ENCODE peak calls at places on chromosomes 6 and 20, in eight cellular contexts. One of them, this sample, is unnamed.

GRCh38 chr20:42150230-42150629 is 532.1 kb upstream of the CHD6 start:
- DNase-seq in right cardiac atrium: no peak
- DNase-seq in T-helper 1 cell: no peak
- DNase-seq in brain microvascular endothelial cell: no peak
- DNase-seq in fibroblast of pulmonary artery: no peak
- DNase-seq in T follicular helper cell: no peak
- DNase-seq in breast epithelium: no peak
- DNase-seq in psoas muscle: no peak
- DNase-seq in this sample: no peak

GRCh38 chr20:24705486-24705885 is 236.1 kb downstream of the SYNDIG1 start:
- DNase-seq in breast epithelium: no peak
- DNase-seq in right cardiac atrium: no peak
- DNase-seq in fibroblast of pulmonary artery: no peak
- DNase-seq in T-helper 1 cell: no peak
- DNase-seq in brain microvascular endothelial cell: no peak
- DNase-seq in T follicular helper cell: no peak
- DNase-seq in psoas muscle: no peak
- DNase-seq in this sample: no peak

GRCh38 chr6:160035693-160036330 is 66.9 kb downstream of the IGF2R start:
- DNase-seq in T follicular helper cell: no peak
- DNase-seq in fibroblast of pulmonary artery: no peak
- DNase-seq in breast epithelium: no peak
- DNase-seq in psoas muscle: no peak
- DNase-seq in right cardiac atrium: peak
- DNase-seq in T-helper 1 cell: no peak
- DNase-seq in brain microvascular endothelial cell: no peak
- DNase-seq in this sample: no peak

GRCh38 chr6:40485795-40486194 is 101.4 kb downstream of the LRFN2 start:
- DNase-seq in brain microvascular endothelial cell: no peak
- DNase-seq in T-helper 1 cell: no peak
- DNase-seq in breast epithelium: no peak
- DNase-seq in psoas muscle: no peak
- DNase-seq in T follicular helper cell: no peak
- DNase-seq in fibroblast of pulmonary artery: no peak
- DNase-seq in right cardiac atrium: no peak
- DNase-seq in this sample: no peak

GRCh38 chr6:30194797-30195690 is 18.2 kb downstream of the TRIM26 start:
- DNase-seq in brain microvascular endothelial cell: no peak
- DNase-seq in breast epithelium: no peak
- DNase-seq in fibroblast of pulmonary artery: no peak
- DNase-seq in psoas muscle: no peak
- DNase-seq in right cardiac atrium: no peak
- DNase-seq in T follicular helper cell: no peak
- DNase-seq in T-helper 1 cell: no peak
- DNase-seq in this sample: no peak

GRCh38 chr6:54737247-54737646 is 109.3 kb upstream of the FAM83B start:
- DNase-seq in fibroblast of pulmonary artery: no peak
- DNase-seq in right cardiac atrium: no peak
- DNase-seq in breast epithelium: no peak
- DNase-seq in psoas muscle: no peak
- DNase-seq in T follicular helper cell: no peak
- DNase-seq in T-helper 1 cell: no peak
- DNase-seq in brain microvascular endothelial cell: no peak
- DNase-seq in this sample: no peak

GRCh38 chr6:33172307-33173227 is 19.7 kb downstream of the COL11A2 start:
- DNase-seq in breast epithelium: no peak
- DNase-seq in T-helper 1 cell: no peak
- DNase-seq in T follicular helper cell: no peak
- DNase-seq in brain microvascular endothelial cell: peak
- DNase-seq in right cardiac atrium: peak
- DNase-seq in psoas muscle: peak
- DNase-seq in fibroblast of pulmonary artery: peak
- DNase-seq in this sample: peak

GRCh38 chr6:30542404-30542725 is 13.9 kb downstream of the GNL1 start:
- DNase-seq in fibroblast of pulmonary artery: no peak
- DNase-seq in T follicular helper cell: peak
- DNase-seq in psoas muscle: no peak
- DNase-seq in brain microvascular endothelial cell: no peak
- DNase-seq in right cardiac atrium: no peak
- DNase-seq in T-helper 1 cell: no peak
- DNase-seq in breast epithelium: no peak
- DNase-seq in this sample: no peak

GRCh38 chr20:38123021-38123587 is 42.0 kb downstream of the TGM2 start:
- DNase-seq in T-helper 1 cell: no peak
- DNase-seq in brain microvascular endothelial cell: no peak
- DNase-seq in fibroblast of pulmonary artery: peak
- DNase-seq in right cardiac atrium: peak
- DNase-seq in T follicular helper cell: no peak
- DNase-seq in psoas muscle: peak
- DNase-seq in breast epithelium: no peak
- DNase-seq in this sample: peak

GRCh38 chr6:151044465-151045441 is 179.3 kb downstream of the MTHFD1L start:
- DNase-seq in psoas muscle: peak
- DNase-seq in brain microvascular endothelial cell: peak
- DNase-seq in breast epithelium: peak
- DNase-seq in fibroblast of pulmonary artery: peak
- DNase-seq in T-helper 1 cell: no peak
- DNase-seq in right cardiac atrium: peak
- DNase-seq in T follicular helper cell: no peak
- DNase-seq in this sample: peak

GRCh38 chr6:48973486-48973885 is 489.6 kb downstream of the MMUT start:
- DNase-seq in T-helper 1 cell: no peak
- DNase-seq in psoas muscle: no peak
- DNase-seq in fibroblast of pulmonary artery: peak
- DNase-seq in breast epithelium: no peak
- DNase-seq in right cardiac atrium: no peak
- DNase-seq in T follicular helper cell: no peak
- DNase-seq in brain microvascular endothelial cell: no peak
- DNase-seq in this sample: no peak

GRCh38 chr6:9408718-9409117 is 973.4 kb upstream of the SLC35B3 start:
- DNase-seq in brain microvascular endothelial cell: no peak
- DNase-seq in psoas muscle: no peak
- DNase-seq in right cardiac atrium: no peak
- DNase-seq in fibroblast of pulmonary artery: no peak
- DNase-seq in T follicular helper cell: no peak
- DNase-seq in T-helper 1 cell: no peak
- DNase-seq in breast epithelium: no peak
- DNase-seq in this sample: peak

GRCh38 chr6:37114612-37115011 is 55.3 kb upstream of the PIM1 start:
- DNase-seq in breast epithelium: no peak
- DNase-seq in right cardiac atrium: no peak
- DNase-seq in T follicular helper cell: no peak
- DNase-seq in psoas muscle: no peak
- DNase-seq in T-helper 1 cell: no peak
- DNase-seq in brain microvascular endothelial cell: no peak
- DNase-seq in fibroblast of pulmonary artery: no peak
- DNase-seq in this sample: no peak

GRCh38 chr20:10427060-10427692 is 6.8 kb downstream of the MKKS start:
- DNase-seq in right cardiac atrium: peak
- DNase-seq in T-helper 1 cell: no peak
- DNase-seq in T follicular helper cell: peak
- DNase-seq in fibroblast of pulmonary artery: peak
- DNase-seq in brain microvascular endothelial cell: peak
- DNase-seq in breast epithelium: no peak
- DNase-seq in psoas muscle: peak
- DNase-seq in this sample: peak

GRCh38 chr6:165222315-165223025 is 86.9 kb downstream of the C6orf118 start:
- DNase-seq in fibroblast of pulmonary artery: no peak
- DNase-seq in breast epithelium: no peak
- DNase-seq in psoas muscle: no peak
- DNase-seq in T-helper 1 cell: no peak
- DNase-seq in T follicular helper cell: no peak
- DNase-seq in right cardiac atrium: no peak
- DNase-seq in brain microvascular endothelial cell: no peak
- DNase-seq in this sample: no peak

GRCh38 chr6:146470091-146470770 is 73.4 kb upstream of the RAB32 start:
- DNase-seq in fibroblast of pulmonary artery: no peak
- DNase-seq in right cardiac atrium: no peak
- DNase-seq in breast epithelium: no peak
- DNase-seq in psoas muscle: no peak
- DNase-seq in T follicular helper cell: no peak
- DNase-seq in T-helper 1 cell: no peak
- DNase-seq in brain microvascular endothelial cell: no peak
- DNase-seq in this sample: no peak

GRCh38 chr20:561437-562231 is 18.0 kb upstream of the CSNK2A1 start:
- DNase-seq in fibroblast of pulmonary artery: peak
- DNase-seq in T-helper 1 cell: no peak
- DNase-seq in brain microvascular endothelial cell: peak
- DNase-seq in T follicular helper cell: no peak
- DNase-seq in psoas muscle: peak
- DNase-seq in right cardiac atrium: peak
- DNase-seq in breast epithelium: peak
- DNase-seq in this sample: peak

GRCh38 chr6:159086033-159086618 is 41.3 kb upstream of the TAGAP start:
- DNase-seq in psoas muscle: no peak
- DNase-seq in T-helper 1 cell: no peak
- DNase-seq in brain microvascular endothelial cell: no peak
- DNase-seq in T follicular helper cell: no peak
- DNase-seq in fibroblast of pulmonary artery: no peak
- DNase-seq in breast epithelium: no peak
- DNase-seq in right cardiac atrium: no peak
- DNase-seq in this sample: no peak